ENCODE peak calls at places on chromosome 15, in five cellular contexts. G, B, C, V and N are unnamed samples.

GRCh38 chr15:82647835-82648256 is 683 bp upstream of the CPEB1 start:
- DNase-seq in G (no peak), B (no peak), C (no peak), V (peak), N (no peak)

GRCh38 chr15:60875681-60876080 is 353.4 kb downstream of the RORA start:
- DNase-seq in G (no peak), B (no peak), C (no peak), V (no peak), N (no peak)

GRCh38 chr15:40343512-40343911 is 2.8 kb upstream of the CCDC9B start:
- DNase-seq in G (peak), B (peak), C (peak), V (no peak), N (peak)

GRCh38 chr15:79849789-79850188 is 47.0 kb downstream of the MTHFS start:
- DNase-seq in G (peak), B (peak), C (peak), V (peak), N (no peak)

GRCh38 chr15:39587291-39587909 is 6.5 kb downstream of the THBS1 start:
- DNase-seq in G (peak), B (no peak), C (peak), V (no peak), N (no peak)

GRCh38 chr15:31389576-31389975 is 62.9 kb downstream of the KLF13 start:
- DNase-seq in G (no peak), B (no peak), C (no peak), V (no peak), N (no peak)

GRCh38 chr15:62456011-62456920 is 291.2 kb upstream of the C2CD4B start:
- DNase-seq in G (peak), B (no peak), C (peak), V (no peak), N (no peak)

GRCh38 chr15:83692820-83693581 is 39.1 kb downstream of the ADAMTSL3 start:
- DNase-seq in G (peak), B (no peak), C (no peak), V (no peak), N (no peak)

GRCh38 chr15:75721462-75721922 is 8.8 kb upstream of the CSPG4 start:
- DNase-seq in G (no peak), B (no peak), C (no peak), V (no peak), N (no peak)

GRCh38 chr15:68488290-68488689 is 56.3 kb upstream of the ITGA11 start:
- DNase-seq in G (no peak), B (no peak), C (no peak), V (no peak), N (no peak)
- H3K27ac ChIP-seq in G (peak), B (no peak), C (no peak), V (no peak), N (no peak)

DNA sequence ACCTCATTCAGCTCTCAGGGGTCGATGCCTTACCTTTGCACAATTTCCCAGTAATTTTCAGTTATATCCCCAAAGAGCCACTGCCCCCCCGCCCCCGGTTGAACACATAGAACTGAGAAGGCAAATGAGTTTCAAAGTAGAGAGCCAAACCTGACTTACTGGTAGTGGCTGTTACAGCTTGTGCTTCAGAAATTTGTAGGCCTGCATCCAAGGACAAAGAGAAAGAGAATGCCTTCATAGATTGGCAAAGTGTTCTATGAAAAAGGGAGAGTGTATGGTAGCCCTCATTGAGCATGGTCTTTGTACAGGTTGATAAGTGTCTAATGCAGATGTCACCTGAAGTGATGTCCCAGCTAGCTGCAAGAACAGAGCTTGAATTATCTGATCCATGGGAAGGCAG is 13.9 kb downstream of the SEMA6D start:
- DNase-seq in G (no peak), B (no peak), C (no peak), V (no peak), N (no peak)
- H3K27ac ChIP-seq in G (no peak), B (no peak), C (no peak), V (no peak), N (no peak)

GRCh38 chr15:66751579-66751978 is 49.5 kb downstream of the SMAD6 start:
- DNase-seq in G (no peak), B (no peak), C (no peak), V (no peak), N (peak)

GRCh38 chr15:66753687-66754377 is 51.8 kb downstream of the SMAD6 start:
- DNase-seq in G (no peak), B (no peak), C (no peak), V (no peak), N (no peak)

GRCh38 chr15:66750609-66751008 is 48.6 kb downstream of the SMAD6 start:
- DNase-seq in G (no peak), B (no peak), C (no peak), V (no peak), N (no peak)

GRCh38 chr15:66749841-66750575 is 48.0 kb downstream of the SMAD6 start:
- DNase-seq in G (no peak), B (no peak), C (no peak), V (no peak), N (peak)

DNA sequence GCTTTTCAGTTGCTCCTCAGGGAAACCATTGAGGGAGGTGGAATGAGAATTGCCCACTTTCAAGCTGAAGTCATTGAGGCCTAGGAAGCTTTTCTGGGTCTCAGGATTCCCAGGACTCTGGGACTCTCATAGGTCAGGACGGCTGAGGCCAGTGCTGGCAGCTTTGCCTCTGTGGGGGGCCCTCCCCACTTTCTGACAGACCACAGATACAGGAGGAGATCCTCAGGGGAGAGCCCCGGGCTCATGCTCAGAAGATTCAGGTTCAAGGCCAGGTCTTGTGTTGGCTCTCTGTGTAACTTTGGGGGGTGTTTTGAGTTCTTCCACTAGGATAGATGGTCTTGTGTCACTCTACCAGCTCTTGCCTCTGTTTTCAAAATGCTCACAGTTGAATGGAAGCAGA is 50.0 kb downstream of the SMAD6 start:
- DNase-seq in G (no peak), B (no peak), C (no peak), V (no peak), N (no peak)
- H3K27ac ChIP-seq in G (no peak), B (no peak), C (no peak), V (no peak), N (no peak)

DNA sequence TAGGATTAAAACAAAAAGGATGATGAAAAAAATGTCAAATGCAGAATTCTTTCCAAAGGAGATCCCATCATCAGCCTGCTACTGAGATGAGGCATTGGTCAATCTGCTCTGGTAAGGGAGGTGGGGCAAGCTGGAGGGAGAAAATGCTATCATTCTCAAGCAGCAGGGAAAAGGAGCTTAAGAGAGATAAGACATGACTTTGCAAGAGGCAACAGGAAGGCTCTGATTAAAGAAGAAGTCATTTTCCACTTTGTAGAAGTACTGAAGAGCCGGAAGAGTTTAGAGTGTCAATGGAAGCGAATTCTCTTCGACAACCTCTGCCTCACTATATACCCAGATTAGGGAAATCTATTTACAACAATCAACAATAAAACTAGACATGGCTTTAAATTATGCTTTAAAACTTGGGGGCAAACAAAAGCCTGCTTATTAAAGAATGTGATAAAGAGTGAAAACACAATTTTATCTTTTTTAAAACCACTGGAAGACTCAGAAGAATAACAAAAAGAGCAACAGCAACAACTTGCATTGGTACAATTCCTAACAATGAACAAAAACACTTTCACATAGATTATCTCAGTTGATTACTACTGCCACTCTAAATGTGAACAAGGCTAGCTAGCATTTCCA is 81.8 kb upstream of the NANOGP8 start:
- DNase-seq in G (peak), B (peak), C (peak), V (no peak), N (no peak)
- H3K27ac ChIP-seq in G (no peak), B (no peak), C (no peak), V (no peak), N (no peak)

DNA sequence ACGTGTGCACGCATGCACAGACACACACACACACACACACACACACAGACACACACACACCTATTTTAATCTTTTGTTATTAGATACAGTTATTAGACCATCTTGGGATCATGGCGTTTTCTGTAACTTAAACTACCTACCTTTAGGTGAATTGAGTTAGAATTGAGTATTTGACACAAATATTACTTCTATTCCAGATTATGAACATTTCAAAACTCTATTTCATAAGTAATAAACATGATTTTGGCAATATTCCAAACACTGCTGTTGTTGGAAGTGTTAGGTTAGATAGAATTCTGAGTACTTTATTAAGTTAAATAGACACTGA is 65.6 kb downstream of the GLCE start:
- DNase-seq in G (no peak), B (no peak), C (no peak), V (no peak), N (no peak)
- H3K27ac ChIP-seq in G (no peak), B (no peak), C (no peak), V (no peak), N (no peak)

GRCh38 chr15:100020181-100020580 is 286.9 kb upstream of the LYSMD4 start:
- DNase-seq in G (no peak), B (no peak), C (no peak), V (peak), N (no peak)
- H3K27ac ChIP-seq in G (no peak), B (no peak), C (no peak), V (no peak), N (no peak)